ENCODE peak calls at places on chromosomes 11 and 22, in nine cellular contexts. C is HEK293T; A is activated T-cell treated with anti-CD3 and anti-CD28 coated beads, Interleukin-2, amount 50 U/mL, for 72 hours; G is SJSA1; Y is body of pancreas; R is CD4-positive, alpha-beta memory T cell; W is brain microvascular endothelial cell; M is COR-L47; T is chondrocyte. U is an unnamed sample.

GRCh38 chr22:21943571-21944448 is 8.8 kb downstream of the PPM1F start:
- DNase-seq in W (no peak), T (no peak), A (no peak), C (no peak), R (no peak), G (no peak), M (no peak), Y (no peak), U (no peak)

GRCh38 chr11:119782673-119783072 is 53.7 kb upstream of the NECTIN1 start:
- DNase-seq in M (no peak), A (no peak), G (no peak), T (peak), R (no peak), W (peak), Y (no peak), C (no peak), U (no peak)

GRCh38 chr22:37381489-37381888 is 45.8 kb downstream of the ELFN2 start:
- DNase-seq in Y (no peak), R (no peak), T (no peak), A (no peak), C (no peak), M (no peak), G (no peak), W (no peak), U (no peak)

GRCh38 chr11:105315287-105315686 is 175.7 kb upstream of the CARD18 start:
- DNase-seq in R (no peak), C (no peak), G (no peak), Y (no peak), W (no peak), M (no peak), T (no peak), A (no peak), U (no peak)

GRCh38 chr22:24727218-24727851 is 47.2 kb downstream of the PIWIL3 start:
- DNase-seq in W (peak), T (no peak), A (no peak), R (no peak), M (peak), G (peak), Y (peak), C (peak), U (peak)

GRCh38 chr22:27723150-27723549 is 78.4 kb downstream of the MN1 start:
- DNase-seq in Y (no peak), C (no peak), G (no peak), M (no peak), W (no peak), A (no peak), T (no peak), R (no peak), U (no peak)

GRCh38 chr22:36863979-36864378 is 3.2 kb downstream of the NCF4 start:
- DNase-seq in T (no peak), C (no peak), G (no peak), M (no peak), A (no peak), W (no peak), Y (no peak), R (no peak), U (no peak)

GRCh38 chr22:29211066-29211841 is 5.6 kb downstream of the EMID1 start:
- DNase-seq in Y (no peak), R (no peak), A (no peak), W (no peak), M (no peak), T (no peak), G (no peak), C (no peak), U (no peak)

GRCh38 chr11:106853850-106854401 is 164.3 kb downstream of the GUCY1A2 start:
- DNase-seq in M (no peak), T (peak), R (no peak), A (no peak), C (no peak), Y (no peak), W (no peak), G (no peak), U (no peak)

GRCh38 chr11:79482800-79483199 is 42.0 kb upstream of the TENM4 start:
- DNase-seq in C (no peak), T (no peak), G (no peak), R (no peak), M (no peak), Y (no peak), W (no peak), A (no peak), U (no peak)

GRCh38 chr11:35144103-35144741 is 5.3 kb downstream of the CD44 start:
- DNase-seq in G (peak), R (peak), Y (peak), W (peak), A (peak), C (no peak), T (no peak), M (no peak), U (peak)

GRCh38 chr11:28343304-28344233 is 235.4 kb downstream of the METTL15 start:
- DNase-seq in C (no peak), G (peak), R (no peak), Y (no peak), W (peak), A (no peak), T (no peak), M (no peak), U (no peak)

GRCh38 chr11:119210035-119210434 is 3.9 kb downstream of the CBL start:
- DNase-seq in W (peak), Y (no peak), G (peak), R (no peak), C (no peak), T (no peak), M (no peak), A (no peak), U (no peak)

GRCh38 chr11:66259225-66259624 is 9.2 kb upstream of the RAB1B start:
- DNase-seq in G (no peak), A (no peak), C (no peak), T (no peak), R (no peak), M (no peak), Y (no peak), W (no peak), U (no peak)

GRCh38 chr11:95084509-95084908 is 5.1 kb upstream of the ENDOD1 start:
- DNase-seq in M (no peak), A (peak), Y (no peak), R (no peak), T (no peak), G (no peak), W (no peak), C (no peak), U (peak)

GRCh38 chr11:117836077-117836960 is 11.8 kb upstream of the FXYD2 start:
- DNase-seq in C (no peak), Y (no peak), M (no peak), T (no peak), W (no peak), G (no peak), A (no peak), R (no peak), U (no peak)

GRCh38 chr11:62917906-62918502 is 3.2 kb downstream of the CHRM1 start:
- DNase-seq in R (no peak), M (no peak), Y (no peak), C (no peak), G (no peak), W (no peak), A (no peak), T (no peak), U (no peak)

GRCh38 chr11:23540101-23540561 is 679.9 kb upstream of the CCDC179 start:
- DNase-seq in G (peak), Y (peak), M (peak), T (no peak), A (no peak), R (no peak), W (peak), C (peak), U (no peak)

GRCh38 chr11:97471480-97471879 is 1081.7 kb downstream of the JRKL start:
- DNase-seq in M (no peak), W (no peak), G (no peak), A (no peak), Y (no peak), R (no peak), T (peak), C (no peak), U (no peak)

GRCh38 chr11:79221417-79222130 is 219.3 kb downstream of the TENM4 start:
- DNase-seq in C (no peak), A (no peak), T (no peak), G (no peak), R (no peak), M (no peak), Y (no peak), W (no peak), U (peak)

GRCh38 chr11:74604311-74604710 is 11.9 kb downstream of the POLD3 start:
- DNase-seq in C (no peak), G (no peak), A (no peak), W (no peak), M (no peak), R (no peak), Y (no peak), T (no peak), U (no peak)

GRCh38 chr22:47374273-47374771 is 611.9 kb downstream of the TBC1D22A start:
- DNase-seq in R (no peak), Y (no peak), A (no peak), G (no peak), W (no peak), C (no peak), M (no peak), T (peak), U (no peak)

GRCh38 chr11:86070435-86071056 is 1.7 kb upstream of the PICALM start:
- DNase-seq in A (no peak), R (no peak), Y (no peak), W (no peak), C (no peak), M (no peak), G (no peak), T (no peak), U (no peak)

GRCh38 chr22:50530857-50531545 is 1.2 kb upstream of the TYMP start:
- DNase-seq in C (no peak), W (peak), T (no peak), R (peak), A (peak), Y (peak), G (peak), M (peak), U (peak)

GRCh38 chr11:2443881-2444300 is 423 bp downstream of the TRPM5 start:
- DNase-seq in R (no peak), T (peak), W (no peak), G (no peak), M (no peak), A (no peak), Y (peak), C (no peak), U (peak)

GRCh38 chr11:131094828-131095227 is 178.5 kb upstream of the SNX19 start:
- DNase-seq in M (no peak), A (no peak), T (no peak), C (no peak), R (no peak), Y (no peak), G (no peak), W (no peak), U (no peak)

GRCh38 chr11:70359806-70360205 is 38.5 kb upstream of the CTTN start:
- DNase-seq in R (no peak), T (peak), M (no peak), Y (no peak), G (no peak), A (no peak), C (no peak), W (no peak), U (no peak)

GRCh38 chr22:46377566-46378498 is 42.3 kb downstream of the TRMU start:
- DNase-seq in M (no peak), Y (peak), A (no peak), C (no peak), T (peak), W (no peak), G (peak), R (no peak), U (peak)

U was measured in thyroid gland.